ENCODE peak calls at places on chromosomes 5 and 9, in seven cellular contexts. One of them, this sample, is unnamed.

GRCh38 chr9:82677086-82677485 is 385.9 kb downstream of the RASEF start:
- DNase-seq in GM13976: no peak
- DNase-seq in cerebellar cortex: no peak
- DNase-seq in epithelial cell of esophagus: peak
- DNase-seq in DMS79: no peak
- DNase-seq in mesenchymal stem cell: peak
- DNase-seq in nephron progenitor cell: no peak
- DNase-seq in this sample: no peak

GRCh38 chr9:79447760-79448159 is 124.0 kb upstream of the TLE4 start:
- DNase-seq in GM13976: no peak
- DNase-seq in nephron progenitor cell: peak
- DNase-seq in cerebellar cortex: peak
- DNase-seq in DMS79: peak
- DNase-seq in epithelial cell of esophagus: no peak
- DNase-seq in mesenchymal stem cell: no peak
- DNase-seq in this sample: no peak

GRCh38 chr9:6605202-6605601 is 40.3 kb downstream of the GLDC start:
- DNase-seq in epithelial cell of esophagus: no peak
- DNase-seq in nephron progenitor cell: no peak
- DNase-seq in cerebellar cortex: no peak
- DNase-seq in DMS79: no peak
- DNase-seq in GM13976: peak
- DNase-seq in mesenchymal stem cell: no peak
- DNase-seq in this sample: no peak

GRCh38 chr5:31815394-31815793 is 176.5 kb downstream of the PDZD2 start:
- DNase-seq in nephron progenitor cell: no peak
- DNase-seq in mesenchymal stem cell: no peak
- DNase-seq in cerebellar cortex: no peak
- DNase-seq in GM13976: no peak
- DNase-seq in epithelial cell of esophagus: peak
- DNase-seq in DMS79: no peak
- DNase-seq in this sample: no peak

GRCh38 chr5:1124181-1125029 is 12.5 kb upstream of the SLC12A7 start:
- DNase-seq in DMS79: no peak
- DNase-seq in nephron progenitor cell: no peak
- DNase-seq in cerebellar cortex: no peak
- DNase-seq in mesenchymal stem cell: no peak
- DNase-seq in epithelial cell of esophagus: no peak
- DNase-seq in GM13976: no peak
- DNase-seq in this sample: peak

GRCh38 chr5:141757402-141757801 is 75.4 kb upstream of the ARAP3 start:
- DNase-seq in cerebellar cortex: no peak
- DNase-seq in GM13976: no peak
- DNase-seq in DMS79: no peak
- DNase-seq in mesenchymal stem cell: peak
- DNase-seq in epithelial cell of esophagus: peak
- DNase-seq in nephron progenitor cell: peak
- DNase-seq in this sample: no peak

GRCh38 chr9:120965344-120966004 is 38.9 kb upstream of the TRAF1 start:
- DNase-seq in epithelial cell of esophagus: no peak
- DNase-seq in mesenchymal stem cell: no peak
- DNase-seq in cerebellar cortex: peak
- DNase-seq in DMS79: peak
- DNase-seq in GM13976: no peak
- DNase-seq in nephron progenitor cell: no peak
- DNase-seq in this sample: peak

GRCh38 chr5:101678494-101679193 is 617.4 kb downstream of the SLCO4C1 start:
- DNase-seq in GM13976: peak
- DNase-seq in mesenchymal stem cell: peak
- DNase-seq in DMS79: no peak
- DNase-seq in cerebellar cortex: peak
- DNase-seq in nephron progenitor cell: peak
- DNase-seq in epithelial cell of esophagus: peak
- DNase-seq in this sample: peak

GRCh38 chr9:111807197-111807596 is 12.5 kb upstream of the SHOC1 start:
- DNase-seq in nephron progenitor cell: no peak
- DNase-seq in mesenchymal stem cell: no peak
- DNase-seq in GM13976: no peak
- DNase-seq in epithelial cell of esophagus: peak
- DNase-seq in DMS79: no peak
- DNase-seq in cerebellar cortex: no peak
- DNase-seq in this sample: no peak

GRCh38 chr5:73743161-73743560 is 117.2 kb downstream of the ARHGEF28 start:
- DNase-seq in mesenchymal stem cell: no peak
- DNase-seq in epithelial cell of esophagus: no peak
- DNase-seq in cerebellar cortex: no peak
- DNase-seq in nephron progenitor cell: no peak
- DNase-seq in GM13976: no peak
- DNase-seq in DMS79: no peak
- DNase-seq in this sample: no peak

GRCh38 chr5:73388371-73388684 is 60.2 kb downstream of the FOXD1 start:
- DNase-seq in nephron progenitor cell: no peak
- DNase-seq in cerebellar cortex: no peak
- DNase-seq in mesenchymal stem cell: peak
- DNase-seq in GM13976: no peak
- DNase-seq in DMS79: peak
- DNase-seq in epithelial cell of esophagus: no peak
- DNase-seq in this sample: no peak

GRCh38 chr5:172868436-172868923 is 34.4 kb downstream of the ERGIC1 start:
- DNase-seq in mesenchymal stem cell: peak
- DNase-seq in epithelial cell of esophagus: peak
- DNase-seq in GM13976: no peak
- DNase-seq in DMS79: no peak
- DNase-seq in nephron progenitor cell: no peak
- DNase-seq in cerebellar cortex: no peak
- DNase-seq in this sample: no peak

GRCh38 chr5:143119301-143119769 is 284.2 kb downstream of the NR3C1 start:
- DNase-seq in epithelial cell of esophagus: no peak
- DNase-seq in mesenchymal stem cell: no peak
- DNase-seq in nephron progenitor cell: no peak
- DNase-seq in cerebellar cortex: no peak
- DNase-seq in DMS79: no peak
- DNase-seq in GM13976: no peak
- DNase-seq in this sample: no peak

GRCh38 chr5:159448-160172 is 31.7 kb upstream of the LRRC14B start:
- DNase-seq in epithelial cell of esophagus: no peak
- DNase-seq in mesenchymal stem cell: peak
- DNase-seq in DMS79: no peak
- DNase-seq in cerebellar cortex: no peak
- DNase-seq in GM13976: no peak
- DNase-seq in nephron progenitor cell: no peak
- DNase-seq in this sample: no peak

This sample was measured in retina.